ENCODE peak calls at places on chromosomes 1 and 21, in eight cellular contexts. K, J, V, U, X, Y, Z and L are unnamed samples.

GRCh38 chr1:178361847-178362246 is 134.9 kb downstream of the CLEC20A start:
- DNase-seq in V (no peak), X (no peak), J (no peak), U (no peak), K (no peak), Y (no peak), Z (no peak), L (no peak)

GRCh38 chr1:162670928-162671663 is 38.8 kb downstream of the DDR2 start:
- DNase-seq in U (no peak), Y (no peak), V (no peak), Z (no peak), X (no peak), J (no peak), K (no peak), L (no peak)

GRCh38 chr1:23524716-23525401 is 6.2 kb downstream of the E2F2 start:
- DNase-seq in X (no peak), J (peak; percentile 92), K (no peak), Y (no peak), Z (no peak), U (no peak), V (no peak), L (no peak)

GRCh38 chr1:159077657-159077961 is 1.0 kb upstream of the AIM2 start:
- DNase-seq in V (no peak), X (no peak), Y (no peak), U (no peak), Z (no peak), J (no peak), K (no peak), L (no peak)

GRCh38 chr1:54220004-54220811 is 20.2 kb downstream of the MRPL37 start:
- DNase-seq in U (peak; percentile 72), J (no peak), X (no peak), V (peak; percentile 79), Y (no peak), K (no peak), Z (no peak), L (no peak)

GRCh38 chr1:59052194-59052593 is 244.7 kb upstream of the FGGY start:
- DNase-seq in Z (no peak), J (no peak), K (no peak), Y (no peak), X (no peak), V (no peak), U (no peak), L (no peak)

GRCh38 chr1:212229654-212230053 is 55.6 kb upstream of the PPP2R5A start:
- DNase-seq in X (no peak), U (no peak), Y (no peak), J (no peak), K (no peak), V (no peak), Z (no peak), L (no peak)

GRCh38 chr21:35727830-35728229 is 332.5 kb downstream of the SETD4 start:
- DNase-seq in Y (no peak), U (no peak), Z (no peak), K (no peak), J (no peak), X (no peak), V (no peak), L (no peak)

GRCh38 chr1:205301220-205301821 is 20.2 kb downstream of the NUAK2 start:
- DNase-seq in U (peak; percentile 75), X (no peak), Z (peak; percentile 60), Y (peak; percentile 89), V (no peak), J (peak; percentile 51), K (no peak), L (peak; percentile 87)